ENCODE peak calls at places on chromosomes 7 and 10, in seven cellular contexts. R is AG04449, H is fibroblast of mammary gland, C is psoas muscle, G is thoracic aorta, B is sigmoid colon, D is GM23338. M is an unnamed sample.

GRCh38 chr10:77391605-77392235 is 245.9 kb downstream of the KCNMA1 start:
- DNase-seq in R (peak), H (peak), C (peak), G (peak), B (peak), D (peak), M (peak)

GRCh38 chr7:81583090-81583489 is 186.8 kb downstream of the HGF start:
- DNase-seq in R (no peak), H (no peak), C (no peak), G (no peak), B (no peak), D (no peak), M (no peak)

GRCh38 chr10:78903351-78903940 is 165.3 kb upstream of the ZMIZ1 start:
- DNase-seq in R (no peak), H (no peak), C (no peak), G (no peak), B (no peak), D (no peak), M (no peak)

GRCh38 chr7:55161154-55161687 is 142.4 kb downstream of the EGFR start:
- DNase-seq in R (no peak), H (no peak), C (no peak), G (no peak), B (no peak), D (no peak), M (no peak)

GRCh38 chr10:52420656-52421055 is 106.6 kb downstream of the DKK1 start:
- DNase-seq in R (no peak), H (no peak), C (no peak), G (no peak), B (no peak), D (no peak), M (no peak)

GRCh38 chr10:97016728-97017473 is 168.9 kb downstream of the SLIT1 start:
- DNase-seq in R (no peak), H (no peak), C (no peak), G (no peak), B (no peak), D (peak), M (no peak)

GRCh38 chr7:30655096-30655970 is 26.9 kb downstream of the CRHR2 start:
- DNase-seq in R (no peak), H (no peak), C (no peak), G (no peak), B (peak), D (no peak), M (no peak)

GRCh38 chr7:56097700-56098099 is 4.9 kb upstream of the PHKG1 start:
- DNase-seq in R (peak), H (peak), C (peak), G (no peak), B (peak), D (no peak), M (no peak)

GRCh38 chr7:14598978-14599377 is 303.6 kb downstream of the DGKB start:
- DNase-seq in R (no peak), H (peak), C (no peak), G (no peak), B (no peak), D (no peak), M (peak)

GRCh38 chr7:105209870-105210269 is 178.9 kb downstream of the SRPK2 start:
- DNase-seq in R (no peak), H (no peak), C (no peak), G (no peak), B (no peak), D (no peak), M (no peak)

GRCh38 chr7:44980393-44981034 is 1.7 kb upstream of the MYO1G start:
- DNase-seq in R (no peak), H (peak), C (no peak), G (peak), B (no peak), D (no peak), M (no peak)

GRCh38 chr7:145915679-145916078 is 200.9 kb upstream of the CNTNAP2 start:
- DNase-seq in R (no peak), H (no peak), C (no peak), G (no peak), B (no peak), D (no peak), M (no peak)

GRCh38 chr7:114885836-114886235 is 36.1 kb upstream of the MDFIC start:
- DNase-seq in R (no peak), H (peak), C (no peak), G (no peak), B (no peak), D (no peak), M (no peak)

GRCh38 chr10:123966896-123967231 is 75.3 kb upstream of the CPXM2 start:
- DNase-seq in R (no peak), H (no peak), C (no peak), G (no peak), B (no peak), D (no peak), M (no peak)

GRCh38 chr7:103705542-103705941 is 259.5 kb upstream of the SLC26A5 start:
- DNase-seq in R (no peak), H (no peak), C (no peak), G (no peak), B (no peak), D (no peak), M (no peak)

GRCh38 chr7:108004220-108005142 is 1.5 kb upstream of the LAMB1 start:
- DNase-seq in R (no peak), H (peak), C (no peak), G (no peak), B (peak), D (peak), M (no peak)

GRCh38 chr10:124539935-124540641 is 78.5 kb downstream of the LHPP start:
- DNase-seq in R (no peak), H (peak), C (peak), G (no peak), B (peak), D (peak), M (no peak)

GRCh38 chr7:55517191-55517633 is 55.1 kb downstream of the VOPP1 start:
- DNase-seq in R (no peak), H (no peak), C (no peak), G (no peak), B (no peak), D (no peak), M (no peak)

GRCh38 chr7:93048136-93048930 is 69.4 kb downstream of the SAMD9 start:
- DNase-seq in R (no peak), H (peak), C (no peak), G (no peak), B (no peak), D (no peak), M (no peak)
- H3K4me3 ChIP-seq in R (no peak), H (no peak), C (no peak), G (no peak), B (no peak), D (no peak), M (no peak)

GRCh38 chr7:95915731-95916130 is 143.4 kb downstream of the DYNC1I1 start:
- DNase-seq in R (no peak), H (no peak), C (no peak), G (no peak), B (no peak), D (no peak), M (no peak)

GRCh38 chr7:95919574-95919973 is 147.2 kb downstream of the DYNC1I1 start:
- DNase-seq in R (no peak), H (no peak), C (no peak), G (no peak), B (no peak), D (no peak), M (no peak)

GRCh38 chr7:95917622-95918021 is 145.3 kb downstream of the DYNC1I1 start:
- DNase-seq in R (no peak), H (no peak), C (no peak), G (no peak), B (no peak), D (no peak), M (no peak)

GRCh38 chr7:95921543-95921942 is 149.2 kb downstream of the DYNC1I1 start:
- DNase-seq in R (no peak), H (peak), C (no peak), G (no peak), B (no peak), D (no peak), M (no peak)

DNA sequence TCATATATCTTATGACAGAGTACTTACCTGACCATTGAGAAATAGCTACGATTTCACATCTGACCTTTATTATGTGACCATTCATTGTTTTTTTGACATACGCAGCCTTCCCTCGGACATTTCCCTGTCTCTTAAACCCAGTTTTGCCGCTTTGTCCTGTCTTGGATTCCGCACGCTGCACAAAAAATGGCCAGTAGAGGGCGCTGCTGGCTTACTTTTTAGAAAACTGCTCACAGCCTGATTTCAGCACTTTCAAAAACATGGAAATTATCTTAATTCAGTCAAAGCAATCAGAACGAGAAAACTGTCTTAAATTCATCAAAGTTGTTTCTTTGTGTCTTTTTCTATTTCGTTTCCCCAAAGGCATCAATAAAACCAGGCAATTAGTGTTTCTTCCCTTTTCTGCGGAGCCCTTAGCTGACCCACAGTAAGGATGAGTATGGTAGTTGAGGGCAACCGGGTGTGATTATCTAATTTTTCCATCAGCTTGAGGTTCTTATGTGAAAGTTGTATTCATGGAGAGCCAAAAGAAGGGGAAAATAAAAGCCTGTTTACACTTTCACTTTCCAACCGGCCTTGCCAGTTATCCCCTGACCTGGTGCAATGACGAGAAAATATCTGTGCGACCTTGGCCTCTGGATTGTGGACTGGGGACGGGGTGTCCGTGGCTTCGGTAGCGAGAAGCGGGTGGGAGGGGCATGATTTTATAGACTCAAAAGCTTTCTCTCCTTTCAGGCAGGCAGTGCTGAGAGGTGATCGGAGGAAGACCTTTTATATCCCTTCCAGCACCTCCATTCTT is 144.4 kb downstream of the DYNC1I1 start:
- DNase-seq in R (peak), H (peak), C (peak), G (peak), B (peak), D (peak), M (peak)
- H3K4me3 ChIP-seq in R (no peak), H (peak), C (no peak), G (peak), B (no peak), D (no peak), M (no peak)

GRCh38 chr10:71397340-71398212 is 856 bp downstream of the CDH23 start:
- DNase-seq in R (no peak), H (no peak), C (peak), G (no peak), B (no peak), D (peak), M (no peak)
- H3K4me3 ChIP-seq in R (no peak), H (no peak), C (peak), G (peak), B (peak), D (peak), M (no peak)

DNA sequence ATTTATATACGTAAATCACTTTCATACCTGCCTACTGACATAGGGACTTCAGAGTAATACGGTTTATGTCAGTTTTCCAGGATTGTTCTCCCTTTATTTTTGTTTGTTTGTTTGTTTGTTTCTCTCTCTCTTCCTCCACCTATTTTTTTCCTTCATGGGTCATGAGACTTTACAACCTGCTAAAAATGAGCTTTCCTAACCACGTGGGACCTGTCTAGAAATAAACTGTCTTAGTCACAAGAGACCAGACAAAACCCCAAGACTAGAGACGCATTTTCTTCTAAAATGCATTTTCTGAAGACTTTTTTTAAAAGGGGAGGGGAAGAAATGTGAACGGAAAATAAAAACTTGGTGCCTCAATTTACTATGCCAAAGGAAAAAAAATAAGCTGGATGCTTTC is 41.1 kb upstream of the FIGNL1 start:
- DNase-seq in R (no peak), H (no peak), C (no peak), G (no peak), B (no peak), D (no peak), M (no peak)
- H3K4me3 ChIP-seq in R (no peak), H (no peak), C (no peak), G (no peak), B (no peak), D (no peak), M (no peak)

GRCh38 chr10:73968101-73968515 is 29.8 kb upstream of the VCL start:
- DNase-seq in R (no peak), H (no peak), C (no peak), G (no peak), B (no peak), D (peak), M (no peak)

GRCh38 chr10:73967022-73967429 is 30.9 kb upstream of the VCL start:
- DNase-seq in R (no peak), H (no peak), C (no peak), G (no peak), B (no peak), D (peak), M (no peak)

GRCh38 chr10:73964743-73965142 is 33.2 kb upstream of the VCL start:
- DNase-seq in R (no peak), H (no peak), C (no peak), G (no peak), B (no peak), D (no peak), M (no peak)

GRCh38 chr10:73967544-73967943 is 30.4 kb upstream of the VCL start:
- DNase-seq in R (no peak), H (no peak), C (no peak), G (no peak), B (no peak), D (peak), M (no peak)

GRCh38 chr10:73965890-73966768 is 31.8 kb upstream of the VCL start:
- DNase-seq in R (peak), H (peak), C (peak), G (peak), B (peak), D (peak), M (peak)
- H3K4me3 ChIP-seq in R (peak), H (peak), C (peak), G (peak), B (no peak), D (peak), M (peak)

DNA sequence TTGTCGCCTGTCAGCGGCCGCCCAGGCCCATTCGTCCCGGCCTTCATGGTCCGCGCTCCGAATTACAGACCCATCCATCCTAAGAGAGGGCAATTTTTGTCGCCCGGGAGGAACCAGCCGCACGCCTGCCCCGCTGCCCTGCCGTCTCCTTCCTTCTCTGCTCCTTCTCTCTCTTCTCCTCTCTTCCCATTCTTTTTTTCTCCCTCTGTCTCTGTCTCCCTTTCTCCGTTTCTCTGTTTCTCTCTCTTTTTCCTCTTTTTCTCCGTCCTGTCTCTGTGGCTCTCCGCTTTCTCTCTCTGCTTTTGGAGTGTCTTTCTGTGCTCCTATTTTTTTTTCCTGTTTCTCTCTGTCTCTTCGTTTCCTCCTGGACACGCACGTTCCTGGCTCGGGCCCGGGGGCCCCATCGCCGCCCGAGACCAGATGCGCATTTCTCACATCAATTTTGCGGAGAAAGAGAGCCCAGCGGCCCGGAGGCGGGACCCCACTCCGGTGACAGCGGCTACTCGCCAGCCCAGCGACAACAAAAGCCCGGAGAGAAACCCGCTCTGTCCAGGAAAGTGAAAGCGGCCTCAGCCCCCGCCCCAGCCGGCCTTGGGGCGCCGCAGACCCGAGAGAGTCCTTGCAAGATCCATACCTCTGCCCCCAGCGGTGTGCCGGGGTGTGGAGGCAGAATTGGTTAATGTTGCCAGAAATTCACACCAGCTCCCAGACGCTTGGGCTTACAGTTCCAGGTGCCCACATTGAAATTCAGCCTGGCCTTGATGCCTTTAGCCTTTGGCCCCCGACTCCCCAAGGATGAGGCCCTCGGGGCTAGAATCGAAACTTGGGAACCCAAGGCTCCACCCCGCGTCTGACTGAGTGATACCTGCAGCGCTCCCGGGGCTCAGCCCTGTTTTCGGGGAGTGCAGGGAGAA is 4.1 kb downstream of the LBX1 start:
- DNase-seq in R (no peak), H (no peak), C (no peak), G (no peak), B (no peak), D (peak), M (no peak)
- H3K4me3 ChIP-seq in R (no peak), H (no peak), C (peak), G (peak), B (peak), D (peak), M (peak)

DNA sequence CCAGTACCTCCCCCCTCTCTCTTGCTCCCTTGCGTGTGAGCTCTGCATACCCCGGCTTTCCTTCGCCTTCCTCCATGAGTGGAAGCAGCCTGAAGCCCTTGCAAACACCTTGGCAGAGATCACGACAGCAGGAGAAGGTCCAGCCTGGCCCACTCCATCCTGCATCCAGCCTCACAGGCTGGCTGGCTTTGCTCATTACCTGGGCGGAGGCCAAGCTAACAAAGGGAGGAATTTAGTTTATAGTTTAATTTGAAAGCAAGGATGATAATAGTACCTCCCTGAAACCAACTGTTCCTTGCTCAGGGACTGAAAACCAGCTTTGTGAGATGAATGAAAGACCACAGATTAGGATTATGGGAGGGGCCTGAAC is 99.4 kb downstream of the PRKAG2 start:
- DNase-seq in R (no peak), H (no peak), C (no peak), G (no peak), B (peak), D (no peak), M (no peak)
- H3K4me3 ChIP-seq in R (no peak), H (no peak), C (no peak), G (no peak), B (no peak), D (no peak), M (no peak)